ENCODE peak calls at places on chromosomes 16 and 17, in eight cellular contexts. B is Caco-2; W is fibroblast of the aortic adventitia; F is body of pancreas; S is foreskin fibroblast; Q is fibroblast of lung; O is CD8-positive, alpha-beta T cell; J is ascending aorta. V is an unnamed sample.

GRCh38 chr16:23504453-23505179 is 5.7 kb downstream of the GGA2 start:
- DNase-seq in O (peak), S (peak), Q (peak), J (peak), W (peak), B (peak), F (peak), V (peak)

GRCh38 chr16:31093132-31093703 is 1.4 kb downstream of the VKORC1 start:
- DNase-seq in B (peak), Q (no peak), O (no peak), S (peak), F (no peak), W (no peak), J (no peak), V (no peak)

GRCh38 chr17:44134752-44135568 is 6.8 kb upstream of the HROB start:
- DNase-seq in B (no peak), F (no peak), O (no peak), Q (no peak), S (peak), J (no peak), W (no peak), V (no peak)

GRCh38 chr16:49502136-49502881 is 128.7 kb downstream of the C16orf78 start:
- DNase-seq in B (no peak), W (no peak), O (no peak), S (no peak), F (no peak), J (no peak), Q (no peak), V (no peak)

GRCh38 chr17:75693500-75694481 is 26.7 kb downstream of the SAP30BP start:
- DNase-seq in O (no peak), B (no peak), W (peak), Q (peak), F (peak), S (peak), J (peak), V (peak)

GRCh38 chr16:72434159-72434558 is 262.2 kb upstream of the PMFBP1 start:
- DNase-seq in J (no peak), B (peak), O (no peak), F (no peak), W (peak), Q (peak), S (peak), V (peak)

GRCh38 chr17:73586921-73587680 is 57.1 kb downstream of the SDK2 start:
- DNase-seq in J (no peak), B (peak), O (no peak), Q (no peak), S (no peak), W (no peak), F (no peak), V (no peak)

GRCh38 chr16:11423315-11424117 is 78.3 kb downstream of the RMI2 start:
- DNase-seq in F (no peak), O (no peak), J (no peak), S (no peak), W (no peak), B (no peak), Q (no peak), V (no peak)

GRCh38 chr17:5840811-5841446 is 229.2 kb upstream of the WSCD1 start:
- DNase-seq in J (no peak), O (no peak), S (no peak), Q (no peak), B (no peak), F (no peak), W (no peak), V (no peak)

GRCh38 chr16:81717662-81718189 is 61.4 kb upstream of the PLCG2 start:
- DNase-seq in J (no peak), W (no peak), S (no peak), F (no peak), O (no peak), Q (no peak), B (no peak), V (no peak)

GRCh38 chr17:2138768-2139167 is 83.9 kb downstream of the HIC1 start:
- DNase-seq in S (peak), O (no peak), Q (peak), W (peak), J (no peak), B (no peak), F (peak), V (no peak)

GRCh38 chr17:80145076-80146075 is 1.6 kb downstream of the EIF4A3 start:
- DNase-seq in Q (no peak), B (no peak), J (no peak), S (peak), F (no peak), O (no peak), W (no peak), V (no peak)

GRCh38 chr16:82715833-82716232 is 89.1 kb downstream of the CDH13 start:
- DNase-seq in O (no peak), J (no peak), S (peak), B (no peak), W (peak), Q (no peak), F (no peak), V (no peak)

GRCh38 chr17:64786337-64786736 is 124.2 kb upstream of the SMURF2 start:
- DNase-seq in W (no peak), S (no peak), B (no peak), J (no peak), O (no peak), Q (no peak), F (no peak), V (no peak)

GRCh38 chr16:87740441-87740840 is 25.3 kb downstream of the KLHDC4 start:
- DNase-seq in O (no peak), F (no peak), S (no peak), B (no peak), W (peak), Q (peak), J (no peak), V (no peak)

GRCh38 chr16:79110953-79111352 is 489.6 kb downstream of the MAF start:
- DNase-seq in O (no peak), B (no peak), F (no peak), J (no peak), W (no peak), S (no peak), Q (no peak), V (no peak)

GRCh38 chr16:8774208-8774607 is 23.2 kb downstream of the TMEM186 start:
- DNase-seq in F (no peak), W (no peak), O (no peak), B (no peak), J (no peak), Q (no peak), S (no peak), V (no peak)

GRCh38 chr17:6542577-6542976 is 13.8 kb downstream of the PITPNM3 start:
- DNase-seq in O (no peak), B (no peak), F (no peak), S (no peak), Q (no peak), W (no peak), J (no peak), V (no peak)

GRCh38 chr17:260031-260791 is 78.8 kb upstream of the DOC2B start:
- DNase-seq in F (no peak), S (no peak), B (no peak), J (no peak), O (no peak), Q (no peak), W (no peak), V (no peak)

GRCh38 chr17:67258836-67259468 is 14.0 kb upstream of the HELZ start:
- DNase-seq in F (no peak), Q (no peak), W (no peak), B (no peak), S (no peak), O (no peak), J (no peak), V (no peak)

GRCh38 chr16:30377812-30378235 is 3.2 kb downstream of the MYL11 start:
- DNase-seq in O (peak), J (peak), W (peak), Q (peak), F (peak), S (peak), B (peak), V (peak)

GRCh38 chr16:54363760-54364159 is 77.2 kb upstream of the IRX3 start:
- DNase-seq in O (no peak), S (no peak), J (no peak), Q (no peak), B (no peak), W (no peak), F (no peak), V (no peak)

GRCh38 chr16:68083861-68084503 is 1.2 kb upstream of the NFATC3 start:
- DNase-seq in J (no peak), O (no peak), F (no peak), Q (peak), W (no peak), S (peak), B (peak), V (no peak)

GRCh38 chr16:17225551-17225950 is 245.2 kb downstream of the XYLT1 start:
- DNase-seq in S (peak), Q (peak), O (no peak), F (no peak), J (no peak), B (no peak), W (peak), V (no peak)

GRCh38 chr16:46649571-46649970 is 28.4 kb upstream of the SHCBP1 start:
- DNase-seq in B (no peak), J (no peak), O (no peak), W (peak), S (no peak), Q (peak), F (peak), V (no peak)

GRCh38 chr17:13154403-13154802 is 136.6 kb upstream of the ELAC2 start:
- DNase-seq in S (no peak), W (no peak), B (no peak), F (no peak), Q (no peak), O (no peak), J (no peak), V (no peak)

GRCh38 chr16:2429771-2430663 is 770 bp downstream of the CCNF start:
- DNase-seq in O (no peak), S (peak), Q (peak), J (no peak), W (peak), B (peak), F (no peak), V (no peak)

GRCh38 chr17:63645775-63646491 is 23.7 kb downstream of the MAP3K3 start:
- DNase-seq in J (no peak), F (no peak), B (no peak), Q (no peak), W (no peak), S (no peak), O (no peak), V (no peak)

GRCh38 chr16:22424161-22424937 is 49.9 kb upstream of the CDR2 start:
- DNase-seq in F (peak), Q (peak), O (no peak), J (peak), W (peak), S (peak), B (no peak), V (no peak)

GRCh38 chr16:22423716-22424115 is 49.3 kb upstream of the CDR2 start:
- DNase-seq in O (no peak), S (no peak), B (no peak), W (no peak), Q (no peak), F (no peak), J (no peak), V (no peak)

GRCh38 chr16:22425847-22426246 is 51.4 kb upstream of the CDR2 start:
- DNase-seq in W (no peak), J (no peak), B (no peak), Q (no peak), O (no peak), F (no peak), S (no peak), V (no peak)

GRCh38 chr16:22427556-22427955 is 53.1 kb upstream of the CDR2 start:
- DNase-seq in O (no peak), B (no peak), Q (no peak), S (no peak), W (no peak), J (no peak), F (no peak), V (no peak)

GRCh38 chr16:22425036-22425801 is 50.8 kb upstream of the CDR2 start:
- DNase-seq in B (no peak), Q (peak), S (peak), F (peak), J (no peak), W (peak), O (no peak), V (peak)
- H3K4me3 ChIP-seq in B (no peak), Q (no peak), S (peak), F (no peak), J (peak), W (peak), O (no peak), V (peak)

DNA sequence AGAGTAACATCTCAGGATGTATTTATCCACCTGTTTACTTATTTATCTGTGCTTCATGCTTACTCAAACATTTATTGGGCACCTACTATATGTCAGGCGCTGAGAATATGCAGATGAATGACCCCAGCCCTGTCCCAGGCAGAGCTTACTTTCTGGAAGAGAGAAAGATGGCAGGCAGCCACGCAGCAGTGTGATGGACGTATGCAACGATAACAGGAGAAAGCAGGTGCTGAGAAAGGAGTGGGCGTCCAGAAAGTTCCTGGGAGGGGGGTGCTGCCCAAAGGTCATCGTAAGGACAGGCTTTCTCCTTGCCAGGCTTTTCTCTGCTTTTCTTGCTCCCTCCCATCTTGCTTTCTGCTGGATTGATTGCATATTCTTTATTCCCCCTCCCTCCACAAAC is 124.5 kb downstream of the GAS7 start:
- DNase-seq in Q (no peak), S (no peak), F (peak), W (no peak), B (no peak), O (no peak), J (no peak), V (no peak)
- H3K4me3 ChIP-seq in Q (no peak), S (no peak), F (no peak), W (no peak), B (no peak), O (no peak), J (no peak), V (no peak)

GRCh38 chr16:168424-168823 is 2.6 kb downstream of the HBM start:
- DNase-seq in O (no peak), S (no peak), Q (no peak), F (no peak), B (no peak), W (no peak), J (no peak), V (no peak)

GRCh38 chr16:167117-167462 is 1.3 kb downstream of the HBM start:
- DNase-seq in J (no peak), F (no peak), Q (no peak), O (no peak), B (no peak), W (no peak), S (no peak), V (no peak)

GRCh38 chr16:165218-165538 is 600 bp upstream of the HBM start:
- DNase-seq in Q (no peak), S (no peak), W (no peak), B (no peak), O (no peak), J (no peak), F (no peak), V (no peak)

GRCh38 chr16:166375-167116 is 768 bp downstream of the HBM start:
- DNase-seq in S (no peak), O (no peak), B (no peak), F (no peak), Q (no peak), W (no peak), J (no peak), V (no peak)

DNA sequence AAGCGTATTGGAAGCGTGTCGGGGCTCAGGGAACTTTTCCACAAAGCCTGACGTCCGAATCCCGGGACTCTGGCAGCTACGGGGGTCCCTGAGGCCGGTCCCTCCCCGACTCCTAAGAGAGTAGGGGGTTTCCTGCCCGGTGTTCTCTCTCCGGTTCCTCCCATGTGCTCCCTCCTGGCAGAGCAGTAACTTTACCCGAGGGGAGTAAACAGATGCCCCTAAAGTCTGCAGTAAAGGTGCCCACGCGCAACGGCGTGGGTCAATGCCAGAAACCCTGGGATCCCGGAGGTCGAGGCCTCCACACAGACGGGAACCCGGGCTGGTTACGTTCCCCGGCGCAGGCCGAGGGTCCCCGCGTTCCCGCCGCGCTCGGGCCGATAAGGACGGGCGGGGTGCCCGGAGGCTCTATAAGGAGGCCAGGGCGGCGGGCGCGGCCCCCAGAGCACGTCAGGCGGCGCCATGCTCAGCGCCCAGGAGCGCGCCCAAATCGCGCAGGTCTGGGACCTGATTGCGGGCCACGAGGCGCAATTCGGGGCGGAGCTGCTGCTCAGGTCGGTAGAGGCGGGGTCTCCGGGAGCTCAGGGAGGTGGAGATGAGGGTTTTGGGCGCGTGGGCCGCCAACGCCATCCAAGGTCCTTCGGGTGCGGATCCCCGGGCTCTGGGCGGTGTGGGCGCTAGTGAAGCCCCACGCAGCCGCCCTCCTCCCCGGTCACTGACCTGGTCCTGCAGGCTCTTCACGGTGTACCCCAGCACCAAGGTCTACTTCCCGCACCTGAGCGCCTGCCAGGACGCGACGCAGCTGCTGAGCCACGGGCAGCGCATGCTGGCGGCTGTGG is at the start of gene HBM:
- DNase-seq in S (no peak), F (no peak), J (no peak), Q (no peak), B (no peak), W (no peak), O (no peak), V (no peak)
- H3K4me3 ChIP-seq in S (no peak), F (no peak), J (peak), Q (no peak), B (no peak), W (no peak), O (peak), V (no peak)

GRCh38 chr17:28370035-28370743 is at the start of gene VTN:
- DNase-seq in J (no peak), F (peak), B (peak), S (peak), O (no peak), Q (peak), W (peak), V (no peak)
- H3K4me3 ChIP-seq in J (peak), F (no peak), B (peak), S (peak), O (peak), Q (peak), W (peak), V (peak)

GRCh38 chr17:7927596-7927995 is 2.1 kb downstream of the KCNAB3 start:
- DNase-seq in J (no peak), O (no peak), Q (no peak), S (no peak), B (no peak), W (no peak), F (no peak), V (no peak)

GRCh38 chr17:7922499-7923289 is 6.6 kb upstream of the RNF227 start:
- DNase-seq in S (peak), W (peak), Q (peak), J (peak), F (peak), B (peak), O (peak), V (peak)

GRCh38 chr17:7923290-7923628 is 6.4 kb downstream of the KCNAB3 start:
- DNase-seq in J (no peak), F (no peak), W (no peak), O (no peak), S (no peak), Q (no peak), B (no peak), V (no peak)
- H3K4me3 ChIP-seq in J (peak), F (peak), W (peak), O (peak), S (peak), Q (peak), B (peak), V (peak)

GRCh38 chr17:57549468-57549867 is 195.6 kb downstream of the CCDC182 start:
- DNase-seq in J (no peak), B (no peak), W (no peak), S (no peak), F (no peak), Q (no peak), O (no peak), V (no peak)

GRCh38 chr17:57548421-57549385 is 196.4 kb downstream of the CCDC182 start:
- DNase-seq in B (no peak), F (no peak), Q (peak), J (no peak), S (no peak), W (peak), O (no peak), V (no peak)

GRCh38 chr17:57550671-57551315 is 194.3 kb downstream of the CCDC182 start:
- DNase-seq in O (no peak), Q (no peak), W (no peak), S (no peak), J (no peak), F (no peak), B (no peak), V (no peak)

GRCh38 chr17:57551321-57552079 is 193.6 kb downstream of the CCDC182 start:
- DNase-seq in J (no peak), F (no peak), B (no peak), Q (no peak), W (no peak), S (no peak), O (peak), V (no peak)

GRCh38 chr17:57549996-57550395 is 195.1 kb downstream of the CCDC182 start:
- DNase-seq in Q (no peak), F (no peak), J (no peak), S (no peak), B (no peak), W (no peak), O (no peak), V (no peak)
- H3K4me3 ChIP-seq in Q (no peak), F (no peak), J (no peak), S (no peak), B (no peak), W (no peak), O (no peak), V (no peak)

GRCh38 chr17:70172921-70173320 is 3.6 kb downstream of the KCNJ2 start:
- DNase-seq in B (no peak), J (no peak), F (no peak), Q (no peak), O (no peak), S (peak), W (peak), V (no peak)

GRCh38 chr17:70169707-70170597 is 620 bp downstream of the KCNJ2 start:
- DNase-seq in W (peak), J (no peak), F (no peak), O (no peak), B (no peak), Q (peak), S (peak), V (no peak)

GRCh38 chr17:70168979-70169706 is at the start of gene KCNJ2:
- DNase-seq in B (peak), F (peak), S (peak), W (peak), O (no peak), J (peak), Q (peak), V (no peak)

GRCh38 chr17:70172449-70172848 is 3.1 kb downstream of the KCNJ2 start:
- DNase-seq in B (no peak), O (no peak), Q (peak), S (peak), J (no peak), W (no peak), F (no peak), V (no peak)

GRCh38 chr17:70171159-70171558 is 1.8 kb downstream of the KCNJ2 start:
- DNase-seq in Q (no peak), B (no peak), J (no peak), F (no peak), W (no peak), O (no peak), S (peak), V (no peak)
- H3K4me3 ChIP-seq in Q (peak), B (no peak), J (no peak), F (no peak), W (no peak), O (no peak), S (peak), V (no peak)